ENCODE peak calls at places on chromosome 1, in seven cellular contexts. P is Peyer's patch, U is breast epithelium, X is tibial nerve, D is stomach, R is spleen, Z is HCT116. O is an unnamed sample.

GRCh38 chr1:95679262-95679661 is 445.3 kb downstream of the RWDD3 start:
- DNase-seq in P (no peak), U (no peak), X (no peak), D (no peak), R (no peak), Z (no peak), O (no peak)

GRCh38 chr1:182129398-182129797 is 67.9 kb upstream of the ZNF648 start:
- DNase-seq in P (no peak), U (no peak), X (no peak), D (peak), R (no peak), Z (no peak), O (no peak)

GRCh38 chr1:218674280-218674773 is 329.2 kb downstream of the TGFB2 start:
- DNase-seq in P (no peak), U (no peak), X (no peak), D (no peak), R (no peak), Z (peak), O (no peak)

GRCh38 chr1:47298025-47298699 is 15.8 kb downstream of the STIL start:
- DNase-seq in P (no peak), U (no peak), X (no peak), D (no peak), R (no peak), Z (no peak), O (no peak)

GRCh38 chr1:156947818-156948525 is 27.5 kb downstream of the LRRC71 start:
- DNase-seq in P (no peak), U (no peak), X (no peak), D (no peak), R (no peak), Z (no peak), O (no peak)

GRCh38 chr1:242787968-242788367 is 263.5 kb upstream of the PLD5 start:
- DNase-seq in P (no peak), U (no peak), X (no peak), D (no peak), R (no peak), Z (no peak), O (no peak)

GRCh38 chr1:8727809-8728213 is 89.6 kb downstream of the RERE start:
- DNase-seq in P (no peak), U (no peak), X (no peak), D (no peak), R (no peak), Z (no peak), O (no peak)

GRCh38 chr1:15062479-15063099 is 91.0 kb upstream of the TMEM51 start:
- DNase-seq in P (no peak), U (no peak), X (no peak), D (no peak), R (no peak), Z (no peak), O (no peak)

GRCh38 chr1:150979007-150979722 is 2.9 kb upstream of the ANXA9 start:
- DNase-seq in P (peak), U (peak), X (peak), D (peak), R (peak), Z (peak), O (peak)
- TF ChIP-seq CTCF in P (peak), U (peak), X (peak), D (peak), R (peak), Z (peak), O (peak)

GRCh38 chr1:32541064-32541566 is 1.9 kb downstream of the ZBTB8A start:
- DNase-seq in P (no peak), U (no peak), X (no peak), D (no peak), R (no peak), Z (no peak), O (no peak)
- H3K4me3 ChIP-seq in P (no peak), U (no peak), X (no peak), D (no peak), R (no peak), Z (peak), O (no peak)

DNA sequence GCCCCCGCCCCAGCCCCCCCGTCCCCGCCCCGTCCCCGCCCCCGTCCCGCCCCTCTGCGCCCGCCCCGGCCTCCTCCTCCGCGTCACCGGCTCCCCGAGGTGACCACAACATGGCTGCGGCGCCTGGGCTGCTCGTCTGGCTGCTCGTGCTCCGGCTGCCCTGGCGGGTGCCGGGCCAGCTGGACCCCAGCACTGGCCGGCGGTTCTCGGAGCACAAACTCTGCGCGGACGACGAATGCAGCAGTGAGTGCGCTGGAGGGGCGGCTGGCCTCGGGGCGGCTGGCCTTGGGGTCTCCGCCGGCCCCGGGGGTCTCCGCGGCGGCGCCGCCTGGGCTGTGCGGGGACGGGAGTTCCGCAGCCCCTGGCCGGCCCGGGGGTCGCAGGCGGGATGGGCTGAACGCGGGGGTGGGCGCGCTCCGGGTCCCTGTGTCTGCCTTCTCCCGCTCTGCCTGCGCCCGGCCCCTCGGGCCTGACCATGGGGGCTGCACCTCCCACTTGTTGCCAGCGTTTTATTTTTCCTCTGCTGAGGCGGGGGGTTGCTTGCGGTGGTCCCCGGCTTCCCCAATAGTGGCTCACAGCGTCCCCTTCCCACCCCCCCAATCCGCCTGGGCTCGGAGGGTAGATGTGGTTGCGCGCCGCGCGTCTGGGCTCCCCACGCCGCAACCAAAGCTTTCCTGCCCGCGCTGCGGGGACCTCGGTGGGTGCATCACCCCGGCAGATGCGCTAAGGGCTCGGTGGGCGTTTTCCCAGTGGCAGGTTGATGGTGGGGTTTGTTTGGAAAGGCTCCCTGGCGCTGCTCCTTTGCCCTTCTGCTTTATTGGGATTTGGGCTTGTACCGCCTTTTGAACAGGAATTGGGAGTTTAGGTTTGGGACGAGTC is at the start of gene MIA3:
- DNase-seq in P (peak), U (peak), X (peak), D (no peak), R (peak), Z (no peak), O (no peak)
- TF ChIP-seq POLR2A in P (no peak), U (no peak), X (no peak), D (no peak), R (no peak), Z (no peak), O (no peak)

GRCh38 chr1:17984510-17985085 is 123.0 kb upstream of the IGSF21 start:
- DNase-seq in P (peak), U (no peak), X (peak), D (peak), R (peak), Z (peak), O (no peak)
- TF ChIP-seq CTCF in P (peak), U (peak), X (peak), D (no peak), R (peak), Z (peak), O (no peak)

GRCh38 chr1:63074321-63074720 is 248.0 kb upstream of the FOXD3 start:
- DNase-seq in P (no peak), U (no peak), X (no peak), D (no peak), R (no peak), Z (no peak), O (no peak)
- H3K4me3 ChIP-seq in P (no peak), U (no peak), X (peak), D (peak), R (no peak), Z (no peak), O (peak)

O was measured in esophagus muscularis mucosa.